ENCODE peak calls at places on chromosomes 11 and 22, in nine cellular contexts. E is IMR-90, P is tibial nerve, M is esophagus squamous epithelium, D is testis, Y is HCT116, S is adrenal gland, L is A549, O is right lobe of liver. U is an unnamed sample.

GRCh38 chr22:38317237-38317994 is at the start of gene CSNK1E:
- DNase-seq in E (peak; percentile 33), S (peak; percentile 86), P (peak; percentile 77), L (peak; percentile 44), Y (no peak), M (no peak), O (peak; percentile 82), D (peak; percentile 79), U (peak; percentile 73)

GRCh38 chr22:37218399-37218770 is 6.1 kb upstream of the SSTR3 start:
- DNase-seq in M (no peak), O (no peak), E (no peak), Y (no peak), P (no peak), D (no peak), S (no peak), L (no peak), U (no peak)

GRCh38 chr22:45818130-45819085 is 146.8 kb downstream of the ATXN10 start:
- DNase-seq in S (peak; percentile 93), M (no peak), E (no peak), D (peak; percentile 76), Y (no peak), P (peak; percentile 16), L (no peak), O (peak; percentile 82), U (no peak)

GRCh38 chr22:43484227-43484626 is 72.4 kb downstream of the MPPED1 start:
- DNase-seq in E (no peak), P (no peak), S (no peak), L (no peak), D (no peak), Y (no peak), O (no peak), M (no peak), U (no peak)

GRCh38 chr11:104663190-104664140 is 234.8 kb downstream of the CASP12 start:
- DNase-seq in Y (no peak), P (no peak), M (no peak), O (no peak), D (no peak), E (peak; percentile 12), S (no peak), L (peak; percentile 2), U (no peak)

GRCh38 chr22:19290400-19291217 is 910 bp downstream of the CLTCL1 start:
- DNase-seq in E (no peak), M (no peak), S (no peak), O (peak; percentile 55), Y (no peak), D (no peak), P (no peak), L (no peak), U (no peak)

GRCh38 chr11:2196970-2197770 is 25.6 kb upstream of the TH start:
- DNase-seq in E (peak; percentile 38), M (no peak), O (peak; percentile 86), D (peak; percentile 89), P (peak; percentile 79), S (peak; percentile 93), Y (peak; percentile 54), L (peak; percentile 80), U (peak; percentile 94)

GRCh38 chr22:30201970-30202369 is 44.6 kb downstream of the LIF start:
- DNase-seq in E (peak; percentile 92), L (no peak), D (peak; percentile 11), Y (no peak), P (no peak), O (no peak), S (peak; percentile 48), M (no peak), U (peak; percentile 82)

GRCh38 chr11:8071616-8072581 is 9.1 kb upstream of the TUB start:
- DNase-seq in O (no peak), S (peak; percentile 46), E (no peak), M (no peak), D (no peak), L (no peak), Y (no peak), P (no peak), U (no peak)

GRCh38 chr11:60918941-60919275 is 5.0 kb downstream of the TMEM109 start:
- DNase-seq in P (no peak), Y (no peak), S (no peak), E (peak; percentile 40), D (no peak), M (no peak), O (no peak), L (peak; percentile 19), U (no peak)

GRCh38 chr11:48052183-48053040 is 72.1 kb downstream of the PTPRJ start:
- DNase-seq in O (no peak), L (peak; percentile 62), S (no peak), M (no peak), E (peak; percentile 85), D (no peak), P (no peak), Y (peak; percentile 19), U (no peak)

GRCh38 chr11:2376751-2377451 is at the start of gene CD81:
- DNase-seq in O (peak; percentile 75), Y (no peak), E (peak; percentile 33), S (peak; percentile 65), P (peak; percentile 45), D (peak; percentile 69), M (no peak), L (peak; percentile 41), U (peak; percentile 88)

DNA sequence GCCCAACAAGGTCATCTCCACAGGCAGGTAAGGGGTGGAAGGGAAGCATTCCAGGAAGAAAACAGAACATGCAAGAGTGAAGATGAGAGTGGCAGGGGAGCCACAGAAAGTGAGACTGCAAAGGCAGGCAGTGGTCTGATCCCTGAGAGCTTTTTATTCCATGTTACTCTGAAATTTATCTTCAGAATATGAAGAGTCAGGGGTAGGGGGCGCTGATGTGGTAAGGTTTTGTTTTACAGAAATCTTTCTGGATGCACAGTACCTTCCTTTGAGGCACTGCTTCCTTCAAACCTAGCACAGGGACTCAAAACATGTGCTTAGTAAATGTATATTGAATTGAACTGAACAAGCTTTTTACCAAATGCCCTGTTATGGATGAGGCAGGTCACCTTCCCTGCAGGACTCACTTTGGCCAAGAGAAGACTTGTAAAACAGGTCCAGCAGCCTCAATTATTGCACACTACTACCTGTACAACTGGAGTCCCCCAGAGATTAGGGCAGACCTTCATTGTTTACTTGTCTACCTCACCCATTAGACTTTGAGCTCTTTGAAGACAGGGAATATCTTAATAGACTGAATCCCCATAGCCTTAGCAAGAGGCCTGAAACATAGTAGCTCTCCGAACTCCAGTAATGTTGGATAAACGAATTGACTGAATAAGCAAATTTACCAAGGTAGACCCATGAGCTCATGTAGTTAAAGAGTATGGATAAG is 2.2 kb downstream of the PAK1 start:
- DNase-seq in P (peak; percentile 12), E (no peak), Y (no peak), L (peak; percentile 22), M (no peak), D (peak; percentile 46), O (no peak), S (peak; percentile 60), U (no peak)
- TF ChIP-seq POLR2A in P (no peak), E (no peak), Y (no peak), L (no peak), M (no peak), D (no peak), O (no peak), S (no peak), U (no peak)

GRCh38 chr11:46360878-46361277 is 13.6 kb downstream of the DGKZ start:
- DNase-seq in E (no peak), P (no peak), S (no peak), M (no peak), Y (no peak), O (no peak), L (no peak), D (no peak), U (no peak)
- H3K4me3 ChIP-seq in E (no peak overlapping the region), P (peak overlapping the region; percentile 37), S (no peak overlapping the region), M (peak overlapping the region; percentile 36), Y (no peak overlapping the region), O (no peak overlapping the region), L (no peak overlapping the region), D (no peak overlapping the region), U (no peak overlapping the region)

GRCh38 chr22:28772633-28773460 is at the start of gene CCDC117:
- DNase-seq in L (peak; percentile 94), Y (peak; percentile 89), M (peak; percentile 88), P (peak; percentile 96), E (peak; percentile 95), D (peak; percentile 98), O (peak; percentile 98), S (peak; percentile 98), U (peak; percentile 99)
- TF ChIP-seq CTCF in L (peak; percentile 26), Y (no peak), M (no peak), P (peak; percentile 23), E (peak; percentile 45), D (peak; percentile 15), O (no peak), S (peak; percentile 35), U (no peak)

GRCh38 chr22:41358927-41359326 is 22.8 kb upstream of the TEF start:
- DNase-seq in S (no peak), O (no peak), M (no peak), P (no peak), Y (no peak), D (no peak), L (no peak), E (no peak), U (no peak)

GRCh38 chr22:41361716-41362310 is 19.9 kb upstream of the TEF start:
- DNase-seq in O (no peak), S (no peak), Y (no peak), L (no peak), E (peak; percentile 50), M (no peak), D (no peak), P (no peak), U (no peak)

GRCh38 chr22:41362615-41363014 is 19.1 kb upstream of the TEF start:
- DNase-seq in L (no peak), O (no peak), E (no peak), Y (no peak), S (no peak), P (no peak), M (no peak), D (no peak), U (no peak)

GRCh38 chr22:41359376-41359775 is 22.4 kb upstream of the TEF start:
- DNase-seq in Y (no peak), D (no peak), L (no peak), E (no peak), O (no peak), P (no peak), S (no peak), M (no peak), U (no peak)

DNA sequence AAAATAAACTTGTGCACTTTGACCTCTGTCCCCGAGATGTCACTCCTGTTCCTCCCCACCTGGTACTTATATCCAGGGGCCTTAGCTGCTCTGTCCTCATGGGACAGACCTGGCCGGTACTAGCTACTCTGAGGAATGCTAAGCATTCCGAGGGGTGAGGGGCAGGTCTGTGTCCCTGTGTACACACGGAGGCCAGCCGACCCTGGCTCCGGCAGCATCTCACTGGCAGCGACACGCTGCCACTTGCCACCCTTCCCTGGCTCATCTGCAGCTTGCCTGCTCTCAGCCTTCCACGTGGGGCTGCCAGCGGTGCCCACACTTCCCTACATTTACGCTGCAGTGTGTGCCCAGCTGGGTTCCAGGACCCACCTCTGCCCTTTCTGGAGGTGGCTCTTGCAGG is 21.6 kb upstream of the TEF start:
- DNase-seq in E (no peak), S (no peak), D (no peak), Y (no peak), M (no peak), O (no peak), P (no peak), L (no peak), U (no peak)
- TF ChIP-seq POLR2A in E (no peak), S (no peak), D (no peak), Y (no peak), M (no peak), O (no peak), P (no peak), L (no peak), U (no peak)

U was measured in lower leg skin.